ENCODE peak calls at places on chromosome 2, in ten cellular contexts. J, Y, O, H, D, Z, M, F, B and L are unnamed samples.

GRCh38 chr2:64750001-64750816 is 96.5 kb upstream of the SERTAD2 start:
- DNase-seq in M (peak; percentile 35), F (peak; percentile 84), Y (no peak), Z (no peak), D (peak; percentile 81), O (peak; percentile 28), B (no peak), J (peak; percentile 52), H (peak; percentile 33), L (peak; percentile 39)

GRCh38 chr2:40150206-40150765 is 301.6 kb downstream of the SLC8A1 start:
- DNase-seq in D (no peak), H (no peak), Y (peak; percentile 3), J (no peak), M (no peak), B (no peak), Z (no peak), O (peak; percentile 7), F (no peak), L (no peak)

GRCh38 chr2:76008001-76008702 is 297.4 kb upstream of the GCFC2 start:
- DNase-seq in O (no peak), D (no peak), Z (no peak), F (no peak), B (no peak), Y (no peak), J (peak; percentile 37), M (no peak), H (no peak), L (peak; percentile 64)

GRCh38 chr2:165725421-165725820 is 68.6 kb downstream of the GALNT3 start:
- DNase-seq in F (no peak), M (no peak), Z (no peak), D (peak; percentile 90), J (no peak), Y (no peak), H (peak; percentile 81), B (no peak), O (no peak), L (no peak)

GRCh38 chr2:198692907-198693510 is 764.7 kb downstream of the SATB2 start:
- DNase-seq in B (no peak), D (no peak), H (no peak), Y (no peak), J (no peak), M (no peak), Z (no peak), O (no peak), F (no peak), L (no peak)

GRCh38 chr2:232236200-232236599 is 142.4 kb upstream of the ALPP start:
- DNase-seq in F (no peak), B (peak; percentile 46), O (no peak), Z (no peak), J (no peak), H (peak; percentile 19), Y (no peak), M (no peak), D (peak; percentile 26), L (no peak)

GRCh38 chr2:239177908-239178307 is 222.9 kb downstream of the HDAC4 start:
- DNase-seq in B (no peak), M (no peak), O (no peak), H (no peak), J (no peak), Z (no peak), Y (no peak), D (no peak), F (no peak), L (no peak)

GRCh38 chr2:12718662-12719399 is 2.1 kb downstream of the TRIB2 start:
- DNase-seq in Y (peak; percentile 64), Z (no peak), M (peak; percentile 25), B (no peak), D (peak; percentile 55), F (peak; percentile 60), O (peak; percentile 37), H (no peak), J (peak; percentile 88), L (no peak)

GRCh38 chr2:8509613-8510012 is 172.2 kb upstream of the ID2 start:
- DNase-seq in D (no peak), J (no peak), M (no peak), F (no peak), B (no peak), O (no peak), Z (no peak), Y (no peak), H (no peak), L (no peak)

GRCh38 chr2:176152350-176153181 is 1.2 kb downstream of the HOXD4 start:
- DNase-seq in F (no peak), J (no peak), Y (no peak), H (no peak), O (no peak), Z (no peak), B (no peak), M (no peak), D (no peak), L (no peak)

GRCh38 chr2:183597841-183598240 is 473.6 kb downstream of the NUP35 start:
- DNase-seq in J (no peak), O (no peak), M (no peak), D (no peak), F (no peak), Y (no peak), H (no peak), Z (no peak), B (peak; percentile 4), L (no peak)

GRCh38 chr2:156959481-156959880 is 298.0 kb upstream of the GALNT5 start:
- DNase-seq in M (no peak), O (no peak), D (no peak), Z (no peak), Y (no peak), B (no peak), J (no peak), F (no peak), H (no peak), L (no peak)

GRCh38 chr2:246489-247145 is 17.2 kb downstream of the SH3YL1 start:
- DNase-seq in J (peak; percentile 58), B (peak; percentile 36), D (peak; percentile 75), O (peak; percentile 59), M (peak; percentile 31), F (peak; percentile 86), H (peak; percentile 85), Y (no peak), Z (peak; percentile 81), L (peak; percentile 45)

GRCh38 chr2:190256087-190256486 is 63.5 kb downstream of the HIBCH start:
- DNase-seq in Z (no peak), B (no peak), J (no peak), H (no peak), Y (no peak), F (no peak), D (no peak), O (no peak), M (no peak), L (no peak)

GRCh38 chr2:230751062-230751461 is 38.4 kb downstream of the CAB39 start:
- DNase-seq in M (no peak), J (no peak), D (peak; percentile 90), Y (no peak), F (no peak), H (peak; percentile 88), O (no peak), B (no peak), Z (no peak), L (no peak)

GRCh38 chr2:49403722-49404507 is 249.6 kb upstream of the FSHR start:
- DNase-seq in Y (no peak), O (no peak), Z (no peak), H (no peak), M (no peak), J (no peak), F (no peak), D (no peak), B (no peak), L (no peak)

GRCh38 chr2:127569274-127570065 is 34.0 kb downstream of the MYO7B start:
- DNase-seq in Z (no peak), F (no peak), J (no peak), Y (no peak), H (peak; percentile 76), B (no peak), M (no peak), O (no peak), D (peak; percentile 95), L (no peak)

GRCh38 chr2:173658946-173659371 is 304.3 kb downstream of the CDCA7 start:
- DNase-seq in Z (no peak), J (no peak), B (no peak), D (peak; percentile 40), H (peak; percentile 60), M (no peak), O (no peak), F (no peak), Y (no peak), L (no peak)
- H3K36me3 ChIP-seq in Z (no peaks in the 10 kb centered on the region), J (no peaks in the 10 kb centered on the region), B (no peaks in the 10 kb centered on the region), D (no peaks in the 10 kb centered on the region), H (no peaks in the 10 kb centered on the region), M (no peaks in the 10 kb centered on the region), O (no peaks in the 10 kb centered on the region), F (no peaks in the 10 kb centered on the region), Y (no peaks in the 10 kb centered on the region), L (no peaks in the 10 kb centered on the region)

GRCh38 chr2:101400516-101401315 is 13.4 kb upstream of the CREG2 start:
- DNase-seq in D (no peak), H (no peak), B (no peak), Y (no peak), O (no peak), F (no peak), J (peak; percentile 48), Z (no peak), M (no peak), L (no peak)
- H3K9ac ChIP-seq in D (no peak overlapping the region), H (no peak overlapping the region), B (no peak overlapping the region), Y (no peak overlapping the region), O (no peak overlapping the region), F (no peak overlapping the region), J (no peak overlapping the region), Z (no peak overlapping the region), M (no peak overlapping the region), L (no peak overlapping the region)

GRCh38 chr2:67182884-67183283 is 214.2 kb upstream of the ETAA1 start:
- DNase-seq in O (no peak), Y (no peak), Z (no peak), M (no peak), B (no peak), D (no peak), J (no peak), H (no peak), F (no peak), L (no peak)

DNA sequence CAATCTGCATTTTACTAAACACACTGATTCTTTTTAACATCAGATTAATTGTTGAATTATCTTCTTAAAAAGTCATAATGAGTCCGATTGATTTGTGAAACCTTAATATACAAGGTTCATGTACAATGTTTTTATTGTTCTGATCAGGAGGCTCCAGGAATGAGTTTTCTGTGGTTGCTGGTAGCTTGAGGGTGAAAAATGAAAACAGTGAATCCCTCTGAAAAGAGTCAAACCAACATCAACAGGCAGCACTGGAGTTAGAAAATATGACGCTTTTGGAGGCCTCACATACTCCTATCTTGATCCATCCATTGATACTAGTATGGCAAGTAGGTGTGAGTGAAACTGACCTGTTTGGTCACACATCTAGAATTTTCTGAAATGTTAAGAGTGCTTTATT is 216.3 kb upstream of the ETAA1 start:
- DNase-seq in F (no peak), H (no peak), J (no peak), Y (no peak), M (no peak), O (no peak), B (no peak), Z (no peak), D (no peak), L (no peak)
- H2AFZ ChIP-seq in F (no peak overlapping the region), H (no peak overlapping the region), J (no peak overlapping the region), Y (no peak overlapping the region), M (no peak overlapping the region), O (no peak overlapping the region), B (no peak overlapping the region), Z (no peak overlapping the region), D (no peak overlapping the region), L (no peak overlapping the region)

DNA sequence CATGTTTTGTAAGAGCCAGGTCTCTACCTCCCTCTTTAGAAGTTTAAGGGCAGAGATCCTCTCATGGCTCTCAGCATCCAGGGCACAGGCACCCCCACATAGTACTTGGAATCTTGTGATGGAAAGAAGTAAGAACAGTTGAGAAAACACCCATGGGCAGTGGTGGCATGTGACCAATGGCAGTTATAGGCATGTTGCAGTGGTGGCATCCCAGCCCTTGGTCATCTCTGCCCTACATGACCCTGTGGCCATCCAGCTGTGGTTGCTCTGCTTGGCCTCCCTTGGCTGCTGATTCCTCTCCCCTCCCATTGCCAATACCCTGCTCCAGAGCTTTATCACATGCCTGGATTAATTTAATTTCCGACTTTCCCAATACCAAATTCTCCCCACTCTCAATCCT is 13.3 kb upstream of the MSH2 start:
- DNase-seq in M (no peak), Y (no peak), F (no peak), B (no peak), O (no peak), D (no peak), J (no peak), H (no peak), Z (no peak), L (no peak)
- H3K36me3 ChIP-seq in M (peaks cover 12% of the 10 kb centered on the region), Y (no peaks in the 10 kb centered on the region), F (no peaks in the 10 kb centered on the region), B (peaks cover 17% of the 10 kb centered on the region), O (no peaks in the 10 kb centered on the region), D (no peaks in the 10 kb centered on the region), J (no peaks in the 10 kb centered on the region), H (no peaks in the 10 kb centered on the region), Z (peaks cover 6% of the 10 kb centered on the region), L (no peaks in the 10 kb centered on the region)